ENCODE peak calls at places on chromosomes 7 and 10, in ten cellular contexts. One of them, this sample, is unnamed.

GRCh38 chr7:43294080-43294630 is 181.7 kb downstream of the HECW1 start:
- DNase-seq in GDM1: no peak
- DNase-seq in fibroblast of lung: peak
- DNase-seq in DMS153: no peak
- DNase-seq in transverse colon: no peak
- DNase-seq in GM18507: no peak
- DNase-seq in HT1080: peak
- DNase-seq in EH: peak
- DNase-seq in GM12878: no peak
- DNase-seq in brain microvascular endothelial cell: peak
- DNase-seq in this sample: no peak

GRCh38 chr10:128125416-128125943 is 743 bp downstream of the MKI67 start:
- DNase-seq in brain microvascular endothelial cell: no peak
- DNase-seq in GDM1: no peak
- DNase-seq in transverse colon: peak
- DNase-seq in fibroblast of lung: no peak
- DNase-seq in EH: no peak
- DNase-seq in GM18507: no peak
- DNase-seq in DMS153: no peak
- DNase-seq in GM12878: no peak
- DNase-seq in HT1080: no peak
- DNase-seq in this sample: no peak

GRCh38 chr7:77954773-77955562 is 156.4 kb downstream of the PHTF2 start:
- DNase-seq in brain microvascular endothelial cell: no peak
- DNase-seq in GM12878: no peak
- DNase-seq in EH: peak
- DNase-seq in GM18507: no peak
- DNase-seq in HT1080: no peak
- DNase-seq in DMS153: no peak
- DNase-seq in fibroblast of lung: peak
- DNase-seq in GDM1: no peak
- DNase-seq in transverse colon: no peak
- DNase-seq in this sample: no peak

GRCh38 chr7:155663942-155664341 is 19.5 kb downstream of the RBM33 start:
- DNase-seq in GM18507: no peak
- DNase-seq in GDM1: no peak
- DNase-seq in brain microvascular endothelial cell: no peak
- DNase-seq in HT1080: no peak
- DNase-seq in fibroblast of lung: no peak
- DNase-seq in GM12878: no peak
- DNase-seq in DMS153: no peak
- DNase-seq in EH: peak
- DNase-seq in transverse colon: no peak
- DNase-seq in this sample: no peak

GRCh38 chr7:44056681-44057080 is 8.7 kb downstream of the PGAM2 start:
- DNase-seq in HT1080: no peak
- DNase-seq in GM18507: no peak
- DNase-seq in EH: no peak
- DNase-seq in brain microvascular endothelial cell: no peak
- DNase-seq in GM12878: no peak
- DNase-seq in DMS153: no peak
- DNase-seq in GDM1: no peak
- DNase-seq in fibroblast of lung: no peak
- DNase-seq in transverse colon: peak
- DNase-seq in this sample: no peak

GRCh38 chr10:69385454-69386350 is 31.0 kb downstream of the TACR2 start:
- DNase-seq in GDM1: no peak
- DNase-seq in HT1080: no peak
- DNase-seq in fibroblast of lung: no peak
- DNase-seq in transverse colon: no peak
- DNase-seq in brain microvascular endothelial cell: no peak
- DNase-seq in GM18507: no peak
- DNase-seq in EH: no peak
- DNase-seq in GM12878: no peak
- DNase-seq in DMS153: no peak
- DNase-seq in this sample: no peak

GRCh38 chr7:105826143-105826542 is 50.3 kb downstream of the ATXN7L1 start:
- DNase-seq in DMS153: no peak
- DNase-seq in GM12878: no peak
- DNase-seq in transverse colon: no peak
- DNase-seq in HT1080: no peak
- DNase-seq in fibroblast of lung: peak
- DNase-seq in GM18507: no peak
- DNase-seq in GDM1: no peak
- DNase-seq in EH: peak
- DNase-seq in brain microvascular endothelial cell: no peak
- DNase-seq in this sample: no peak

GRCh38 chr7:140551334-140552239 is 72.3 kb upstream of the MKRN1 start:
- DNase-seq in EH: no peak
- DNase-seq in DMS153: no peak
- DNase-seq in fibroblast of lung: peak
- DNase-seq in transverse colon: no peak
- DNase-seq in GDM1: no peak
- DNase-seq in HT1080: no peak
- DNase-seq in brain microvascular endothelial cell: no peak
- DNase-seq in GM18507: no peak
- DNase-seq in GM12878: no peak
- DNase-seq in this sample: no peak

GRCh38 chr7:52311886-52312285 is 723.5 kb upstream of the POM121L12 start:
- DNase-seq in GM18507: no peak
- DNase-seq in transverse colon: no peak
- DNase-seq in DMS153: no peak
- DNase-seq in fibroblast of lung: no peak
- DNase-seq in EH: no peak
- DNase-seq in GDM1: no peak
- DNase-seq in HT1080: no peak
- DNase-seq in GM12878: no peak
- DNase-seq in brain microvascular endothelial cell: no peak
- DNase-seq in this sample: no peak

GRCh38 chr10:70145666-70146488 is 623 bp downstream of the TYSND1 start:
- DNase-seq in HT1080: peak
- DNase-seq in GDM1: peak
- DNase-seq in fibroblast of lung: peak
- DNase-seq in GM18507: peak
- DNase-seq in EH: peak
- DNase-seq in transverse colon: peak
- DNase-seq in DMS153: no peak
- DNase-seq in brain microvascular endothelial cell: peak
- DNase-seq in GM12878: no peak
- DNase-seq in this sample: peak

GRCh38 chr10:132142396-132143161 is 44.2 kb upstream of the DPYSL4 start:
- DNase-seq in EH: peak
- DNase-seq in GM18507: peak
- DNase-seq in GM12878: no peak
- DNase-seq in brain microvascular endothelial cell: no peak
- DNase-seq in GDM1: no peak
- DNase-seq in HT1080: no peak
- DNase-seq in transverse colon: peak
- DNase-seq in DMS153: no peak
- DNase-seq in fibroblast of lung: no peak
- DNase-seq in this sample: peak

GRCh38 chr7:127347567-127348246 is 44.8 kb downstream of the ZNF800 start:
- DNase-seq in GM18507: peak
- DNase-seq in EH: peak
- DNase-seq in brain microvascular endothelial cell: peak
- DNase-seq in DMS153: peak
- DNase-seq in transverse colon: peak
- DNase-seq in HT1080: no peak
- DNase-seq in GM12878: no peak
- DNase-seq in fibroblast of lung: peak
- DNase-seq in GDM1: no peak
- DNase-seq in this sample: peak

GRCh38 chr10:93039721-93040120 is 20.9 kb upstream of the CYP26C1 start:
- DNase-seq in fibroblast of lung: peak
- DNase-seq in HT1080: peak
- DNase-seq in GM12878: peak
- DNase-seq in brain microvascular endothelial cell: peak
- DNase-seq in GM18507: no peak
- DNase-seq in transverse colon: no peak
- DNase-seq in GDM1: peak
- DNase-seq in DMS153: no peak
- DNase-seq in EH: peak
- DNase-seq in this sample: no peak

This sample was measured in amygdala.